ENCODE peak calls at places on chromosome 19, in seven cellular contexts. F is brain microvascular endothelial cell, G is mucosa of descending colon, M is uterus, O is heart right ventricle, H is astrocyte of the spinal cord, W is choroid plexus epithelial cell. Y is an unnamed sample.

GRCh38 chr19:35879068-35879467 is 10.7 kb downstream of the APLP1 start:
- DNase-seq in F (no peak), G (no peak), M (no peak), O (no peak), H (no peak), W (no peak), Y (no peak)

GRCh38 chr19:11096210-11096841 is 7.1 kb downstream of the LDLR start:
- DNase-seq in F (peak), G (no peak), M (peak), O (peak), H (peak), W (peak), Y (no peak)

GRCh38 chr19:48255376-48256303 is at the start of gene CARD8:
- DNase-seq in F (peak), G (peak), M (peak), O (peak), H (peak), W (peak), Y (peak)

GRCh38 chr19:9782282-9782681 is 13.7 kb upstream of the ZNF846 start:
- DNase-seq in F (no peak), G (no peak), M (no peak), O (no peak), H (no peak), W (peak), Y (no peak)

GRCh38 chr19:57288373-57288772 is 8.1 kb downstream of the ZNF460 start:
- DNase-seq in F (no peak), G (no peak), M (no peak), O (no peak), H (no peak), W (no peak), Y (no peak)

GRCh38 chr19:47122359-47123335 is 8.0 kb upstream of the SAE1 start:
- DNase-seq in F (peak), G (no peak), M (no peak), O (no peak), H (peak), W (peak), Y (no peak)

GRCh38 chr19:54473071-54473941 is at the start of gene CDC42EP5:
- DNase-seq in F (peak), G (peak), M (peak), O (peak), H (peak), W (peak), Y (peak)

GRCh38 chr19:15894359-15894758 is 3.5 kb downstream of the CYP4F2 start:
- DNase-seq in F (no peak), G (no peak), M (no peak), O (no peak), H (no peak), W (no peak), Y (no peak)

GRCh38 chr19:6800991-6801396 is 28.5 kb downstream of the VAV1 start:
- DNase-seq in F (peak), G (no peak), M (no peak), O (no peak), H (peak), W (peak), Y (no peak)

GRCh38 chr19:24033962-24034342 is 53.0 kb upstream of the ZNF254 start:
- DNase-seq in F (peak), G (peak), M (peak), O (peak), H (peak), W (peak), Y (peak)

GRCh38 chr19:39413903-39414608 is 1.6 kb downstream of the PLEKHG2 start:
- DNase-seq in F (no peak), G (no peak), M (peak), O (no peak), H (no peak), W (no peak), Y (no peak)

GRCh38 chr19:44856438-44857083 is 10.5 kb downstream of the NECTIN2 start:
- DNase-seq in F (peak), G (no peak), M (no peak), O (peak), H (peak), W (peak), Y (no peak)

GRCh38 chr19:708154-709141 is at the start of gene PALM:
- DNase-seq in F (no peak), G (no peak), M (no peak), O (no peak), H (no peak), W (no peak), Y (peak)

GRCh38 chr19:1074512-1075283 is 7.7 kb downstream of the ARHGAP45 start:
- DNase-seq in F (no peak), G (peak), M (peak), O (peak), H (no peak), W (no peak), Y (peak)

GRCh38 chr19:35462476-35462953 is 14.5 kb downstream of the FFAR2 start:
- DNase-seq in F (no peak), G (no peak), M (no peak), O (no peak), H (no peak), W (no peak), Y (no peak)

GRCh38 chr19:18312021-18312534 is 10.8 kb downstream of the LSM4 start:
- DNase-seq in F (no peak), G (no peak), M (no peak), O (no peak), H (no peak), W (no peak), Y (no peak)

GRCh38 chr19:18310118-18310909 is 12.6 kb downstream of the LSM4 start:
- DNase-seq in F (no peak), G (peak), M (no peak), O (no peak), H (no peak), W (no peak), Y (no peak)

GRCh38 chr19:18309525-18310064 is 13.3 kb downstream of the LSM4 start:
- DNase-seq in F (no peak), G (no peak), M (no peak), O (no peak), H (no peak), W (no peak), Y (no peak)

GRCh38 chr19:18311495-18311894 is 11.4 kb downstream of the LSM4 start:
- DNase-seq in F (no peak), G (no peak), M (no peak), O (no peak), H (no peak), W (no peak), Y (no peak)

GRCh38 chr19:18310966-18311365 is 11.9 kb downstream of the LSM4 start:
- DNase-seq in F (no peak), G (no peak), M (no peak), O (no peak), H (no peak), W (no peak), Y (no peak)
- TF ChIP-seq CTCF in F (no peak), G (no peak), M (no peak), O (no peak), H (no peak), W (no peak), Y (no peak)

GRCh38 chr19:13001502-13002388 is 6.5 kb downstream of the NFIX start:
- DNase-seq in F (no peak), G (peak), M (peak), O (peak), H (peak), W (no peak), Y (peak)

GRCh38 chr19:13001166-13001501 is 5.9 kb downstream of the NFIX start:
- DNase-seq in F (no peak), G (no peak), M (no peak), O (no peak), H (no peak), W (no peak), Y (no peak)

GRCh38 chr19:13004273-13004672 is 9.0 kb downstream of the NFIX start:
- DNase-seq in F (no peak), G (peak), M (no peak), O (no peak), H (no peak), W (no peak), Y (no peak)

GRCh38 chr19:13002970-13003540 is 7.8 kb downstream of the NFIX start:
- DNase-seq in F (no peak), G (no peak), M (no peak), O (no peak), H (no peak), W (no peak), Y (no peak)

DNA sequence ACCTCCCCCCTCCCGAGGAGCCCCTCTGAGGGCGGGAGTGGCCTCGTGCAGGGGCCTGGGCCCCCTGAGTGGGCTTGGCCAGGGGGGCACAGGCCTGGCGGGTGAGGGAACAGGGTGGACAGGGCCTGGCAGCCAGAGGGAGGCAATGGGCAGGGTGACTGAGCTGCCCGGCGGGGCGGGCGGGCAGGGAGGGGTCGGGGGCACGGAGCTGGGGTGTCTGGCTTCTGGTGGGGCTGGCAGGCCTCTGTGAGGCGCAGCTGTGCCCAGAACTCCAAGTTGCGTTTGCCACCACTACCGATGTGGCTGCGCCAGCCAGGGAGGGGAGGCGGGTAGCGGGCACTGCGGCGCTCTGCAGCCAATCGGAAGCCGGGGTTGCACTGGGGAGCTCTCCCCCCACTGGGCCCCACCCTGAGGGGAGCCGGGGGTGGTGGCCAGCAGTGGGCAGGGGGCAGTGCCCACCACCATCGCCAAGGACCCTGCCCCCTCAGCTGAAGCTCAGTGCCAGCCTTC is 7.2 kb downstream of the NFIX start:
- DNase-seq in F (no peak), G (no peak), M (no peak), O (no peak), H (no peak), W (no peak), Y (peak)
- TF ChIP-seq CTCF in F (no peak), G (no peak), M (peak), O (no peak), H (peak), W (no peak), Y (no peak)

GRCh38 chr19:29478578-29479565 is 46.9 kb upstream of the VSTM2B start:
- DNase-seq in F (no peak), G (no peak), M (no peak), O (no peak), H (no peak), W (no peak), Y (no peak)

GRCh38 chr19:29476528-29476927 is 49.3 kb upstream of the VSTM2B start:
- DNase-seq in F (no peak), G (no peak), M (no peak), O (no peak), H (no peak), W (no peak), Y (no peak)

GRCh38 chr19:29477831-29478577 is 47.8 kb upstream of the VSTM2B start:
- DNase-seq in F (no peak), G (no peak), M (no peak), O (no peak), H (no peak), W (no peak), Y (no peak)

GRCh38 chr19:29479941-29480340 is 45.9 kb upstream of the VSTM2B start:
- DNase-seq in F (no peak), G (no peak), M (no peak), O (no peak), H (no peak), W (no peak), Y (no peak)

DNA sequence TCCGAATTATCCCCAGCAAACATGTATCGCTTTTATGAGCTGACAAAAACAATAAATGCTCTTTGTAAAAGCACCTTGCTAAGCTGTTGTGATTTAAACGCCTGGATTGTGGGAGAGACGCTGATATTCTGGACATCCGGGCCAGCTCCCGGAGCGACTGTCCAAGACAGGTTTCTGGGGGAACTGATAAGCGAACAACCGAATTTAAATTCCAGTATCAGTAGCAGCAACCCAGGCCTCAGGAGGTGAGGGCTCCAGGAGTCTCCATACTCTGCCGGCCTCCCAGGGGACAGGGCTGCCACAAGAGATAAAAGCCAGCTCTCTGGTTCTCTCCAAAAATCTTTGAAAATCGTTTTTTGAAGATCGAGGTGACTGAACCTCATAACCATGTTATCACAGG is 50.3 kb upstream of the VSTM2B start:
- DNase-seq in F (no peak), G (no peak), M (no peak), O (no peak), H (no peak), W (no peak), Y (no peak)
- TF ChIP-seq CTCF in F (no peak), G (no peak), M (no peak), O (no peak), H (no peak), W (no peak), Y (no peak)

GRCh38 chr19:50722248-50723013 is 733 bp upstream of the CLEC11A start:
- DNase-seq in F (no peak), G (no peak), M (no peak), O (no peak), H (no peak), W (no peak), Y (no peak)

GRCh38 chr19:50720181-50720920 is 749 bp upstream of the SHANK1 start:
- DNase-seq in F (no peak), G (no peak), M (no peak), O (no peak), H (no peak), W (no peak), Y (no peak)

GRCh38 chr19:50719566-50719965 is at the start of gene SHANK1:
- DNase-seq in F (no peak), G (no peak), M (no peak), O (no peak), H (no peak), W (no peak), Y (no peak)

GRCh38 chr19:50721441-50722137 is 1.6 kb upstream of the CLEC11A start:
- DNase-seq in F (no peak), G (no peak), M (no peak), O (no peak), H (no peak), W (no peak), Y (no peak)

DNA sequence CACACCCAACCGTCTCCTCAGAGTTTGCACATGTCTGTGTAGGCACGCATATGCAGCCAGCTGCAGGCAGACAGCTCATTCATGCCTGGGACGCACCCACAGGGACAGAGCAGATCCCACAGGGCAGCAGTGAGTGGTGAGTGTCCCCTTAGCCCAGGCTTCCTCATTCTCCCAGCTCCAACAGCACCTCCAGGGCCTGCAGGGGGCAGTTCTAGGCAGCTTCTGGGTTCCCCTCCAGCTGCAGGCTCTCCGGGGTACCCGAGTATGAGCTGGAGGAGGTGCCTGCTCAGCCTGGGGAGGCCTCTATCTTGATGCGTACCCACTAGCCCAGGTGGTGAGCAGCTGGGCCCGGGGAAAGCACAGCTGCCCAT is 1.3 kb upstream of the SHANK1 start:
- DNase-seq in F (no peak), G (no peak), M (no peak), O (no peak), H (no peak), W (no peak), Y (no peak)
- TF ChIP-seq CTCF in F (no peak), G (no peak), M (no peak), O (no peak), H (no peak), W (peak), Y (no peak)